ENCODE peak calls at places on chromosome 9, in six cellular contexts. G is heart right ventricle, R is Calu3, K is nucleus accumbens, W is IMR-90, H is SW 1271. V is an unnamed sample.
A peak's percentile ranks its signal among the peaks of the same experiment; 100 is the strongest.

GRCh38 chr9:3827175-3827574 is 301.4 kb upstream of the RFX3 start:
- DNase-seq in G (no peak), R (peak; percentile 54), K (no peak), W (no peak), H (no peak), V (no peak)

GRCh38 chr9:89661956-89662717 is 57.3 kb downstream of the GADD45G start:
- DNase-seq in G (peak; percentile 98), R (peak; percentile 93), K (peak; percentile 94), W (peak; percentile 86), H (no peak), V (peak; percentile 85)

GRCh38 chr9:76905984-76906861 is at the start of gene PRUNE2:
- DNase-seq in G (peak; percentile 46), R (peak; percentile 54), K (peak; percentile 63), W (peak; percentile 79), H (no peak), V (peak; percentile 95)

GRCh38 chr9:138069731-138070456 is 192.3 kb downstream of the CACNA1B start:
- DNase-seq in G (no peak), R (no peak), K (no peak), W (no peak), H (no peak), V (no peak)

GRCh38 chr9:111896942-111897830 is 572 bp downstream of the UGCG start:
- DNase-seq in G (peak; percentile 69), R (no peak), K (peak; percentile 69), W (no peak), H (peak; percentile 32), V (peak; percentile 74)

GRCh38 chr9:14978022-14979000 is 68.1 kb upstream of the FREM1 start:
- DNase-seq in G (no peak), R (no peak), K (no peak), W (no peak), H (no peak), V (no peak)

GRCh38 chr9:128056887-128057723 is 10.0 kb downstream of the NAIF1 start:
- DNase-seq in G (no peak), R (no peak), K (no peak), W (peak; percentile 18), H (no peak), V (no peak)

GRCh38 chr9:118578467-118578866 is 790.8 kb downstream of the BRINP1 start:
- DNase-seq in G (no peak), R (no peak), K (no peak), W (no peak), H (no peak), V (no peak)

GRCh38 chr9:94017939-94018531 is 62.9 kb upstream of the BARX1 start:
- DNase-seq in G (no peak), R (no peak), K (no peak), W (peak; percentile 54), H (no peak), V (no peak)

GRCh38 chr9:129321511-129322021 is 143.5 kb upstream of the IER5L start:
- DNase-seq in G (no peak), R (no peak), K (no peak), W (no peak), H (no peak), V (no peak)

GRCh38 chr9:132283863-132284262 is 70.9 kb downstream of the SETX start:
- DNase-seq in G (no peak), R (no peak), K (no peak), W (peak; percentile 86), H (no peak), V (no peak)

GRCh38 chr9:106761493-106761892 is 101.5 kb upstream of the ZNF462 start:
- DNase-seq in G (no peak), R (no peak), K (no peak), W (no peak), H (no peak), V (no peak)

GRCh38 chr9:112532427-112532826 is 45.8 kb downstream of the KIAA1958 start:
- DNase-seq in G (no peak), R (no peak), K (no peak), W (peak; percentile 80), H (no peak), V (no peak)

GRCh38 chr9:100324594-100325200 is 28.0 kb downstream of the TEX10 start:
- DNase-seq in G (no peak), R (no peak), K (no peak), W (peak; percentile 74), H (no peak), V (no peak)

GRCh38 chr9:136058801-136059302 is 36.2 kb downstream of the NACC2 start:
- DNase-seq in G (no peak), R (no peak), K (no peak), W (no peak), H (no peak), V (no peak)

GRCh38 chr9:37836386-37836785 is 35.8 kb downstream of the DCAF10 start:
- DNase-seq in G (no peak), R (no peak), K (no peak), W (no peak), H (no peak), V (no peak)

V was measured in ascending aorta.